ENCODE peak calls at places on chromosomes 11 and 22, in seven cellular contexts. X is sigmoid colon, V is HCT116, S is Panc1, Y is HepG2, G is GM23338, H is SK-N-SH. J is an unnamed sample.

GRCh38 chr22:19109198-19110063 is 12.8 kb downstream of the DGCR2 start:
- DNase-seq in X (no peak), V (no peak), S (no peak), Y (peak; percentile 79), G (no peak), H (no peak), J (no peak)

GRCh38 chr11:2551131-2551530 is 106.3 kb downstream of the KCNQ1 start:
- DNase-seq in X (peak; percentile 12), V (no peak), S (no peak), Y (no peak), G (no peak), H (no peak), J (no peak)

GRCh38 chr22:40348025-40348658 is 1.8 kb downstream of the ADSL start:
- DNase-seq in X (no peak), V (peak; percentile 40), S (no peak), Y (peak; percentile 38), G (peak; percentile 65), H (peak; percentile 56), J (no peak)

GRCh38 chr11:33861366-33861765 is 30.5 kb downstream of the LMO2 start:
- DNase-seq in X (no peak), V (no peak), S (no peak), Y (no peak), G (no peak), H (no peak), J (no peak)

GRCh38 chr11:123406441-123407123 is 23.5 kb upstream of the GRAMD1B start:
- DNase-seq in X (no peak), V (no peak), S (no peak), Y (no peak), G (no peak), H (no peak), J (no peak)

GRCh38 chr11:7511405-7511804 is 2.4 kb upstream of the PPFIBP2 start:
- DNase-seq in X (peak; percentile 82), V (no peak), S (no peak), Y (peak; percentile 15), G (no peak), H (no peak), J (peak; percentile 81)

GRCh38 chr11:113674397-113674685 is 31.8 kb downstream of the TMPRSS5 start:
- DNase-seq in X (no peak), V (no peak), S (no peak), Y (no peak), G (no peak), H (no peak), J (no peak)

GRCh38 chr22:41917906-41918791 is 3.3 kb upstream of the SHISA8 start:
- DNase-seq in X (no peak), V (no peak), S (no peak), Y (no peak), G (no peak), H (no peak), J (no peak)

GRCh38 chr11:87719311-87720073 is 455.8 kb downstream of the RAB38 start:
- DNase-seq in X (no peak), V (no peak), S (no peak), Y (no peak), G (no peak), H (no peak), J (no peak)

GRCh38 chr22:43142881-43143562 is at the start of gene MCAT:
- DNase-seq in X (peak; percentile 91), V (no peak), S (no peak), Y (peak; percentile 61), G (peak; percentile 84), H (peak; percentile 89), J (peak; percentile 77)

GRCh38 chr11:121715395-121715794 is 262.6 kb upstream of the SORL1-AS1 start:
- DNase-seq in X (no peak), V (no peak), S (no peak), Y (no peak), G (no peak), H (no peak), J (no peak)

DNA sequence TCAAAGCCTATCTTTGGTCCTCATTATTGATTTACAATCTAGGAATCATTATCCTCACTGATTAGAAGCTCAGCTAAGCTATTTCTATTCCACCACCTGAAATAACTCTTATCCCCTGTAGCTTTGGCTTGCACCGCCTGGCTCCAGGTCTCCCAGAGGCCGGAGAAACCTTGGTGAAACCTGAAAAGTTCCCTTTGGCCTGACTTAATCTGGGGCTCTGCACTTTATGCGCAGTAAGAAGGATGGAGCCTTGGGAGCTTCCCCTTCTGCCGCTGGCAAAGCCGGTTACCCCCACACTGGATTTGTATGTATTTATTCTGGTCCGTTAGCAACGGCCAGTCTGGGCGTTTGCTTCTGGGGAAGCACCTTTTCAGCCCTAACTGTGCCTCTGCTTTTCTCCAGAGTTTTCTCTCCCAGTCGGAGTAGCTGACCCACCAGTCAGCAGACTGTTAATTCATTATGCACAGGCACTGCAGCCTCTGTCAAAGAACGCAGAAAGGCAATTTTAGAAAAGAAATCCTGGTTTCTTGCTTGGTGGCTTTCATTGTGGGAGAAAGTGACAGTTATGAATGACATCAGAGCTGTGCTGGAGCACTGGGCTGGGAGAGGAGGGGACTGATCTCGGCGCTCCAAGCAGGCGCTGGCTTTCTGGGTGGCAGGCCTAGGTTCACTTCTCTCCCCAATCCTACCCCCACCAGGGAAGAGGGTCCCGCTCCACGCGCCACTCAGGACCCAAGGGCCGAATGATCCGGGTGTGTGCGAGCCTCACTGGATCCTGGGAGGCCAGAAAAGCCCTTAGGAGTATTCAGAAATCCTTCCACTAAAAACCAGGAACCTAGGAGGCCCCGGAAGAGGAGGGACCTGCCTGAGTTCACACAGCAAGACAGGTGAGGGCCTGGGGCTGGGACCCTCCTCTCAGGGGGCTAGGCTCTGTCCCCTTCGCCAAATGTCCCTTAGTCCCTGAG is 70.2 kb downstream of the RTL6 start:
- DNase-seq in X (peak; percentile 35), V (no peak), S (no peak), Y (no peak), G (no peak), H (no peak), J (no peak)
- H3K36me3 ChIP-seq in X (no peaks in the 10 kb centered on the region), V (no peaks in the 10 kb centered on the region), S (no peaks in the 10 kb centered on the region), Y (no peaks in the 10 kb centered on the region), G (no peaks in the 10 kb centered on the region), H (no peaks in the 10 kb centered on the region), J (no peaks in the 10 kb centered on the region)

GRCh38 chr11:38900156-38900679 is 2302.2 kb upstream of the RAG2 start:
- DNase-seq in X (no peak), V (no peak), S (no peak), Y (peak; percentile 0), G (peak; percentile 37), H (no peak), J (no peak)
- H3K27ac ChIP-seq in X (no peak overlapping the region), V (no peak overlapping the region), S (no peak overlapping the region), Y (no peak overlapping the region), G (peak overlapping the region; percentile 92), H (no peak overlapping the region), J (no peak overlapping the region)

GRCh38 chr22:47032091-47032943 is 269.9 kb downstream of the TBC1D22A start:
- DNase-seq in X (peak; percentile 55), V (no peak), S (no peak), Y (no peak), G (no peak), H (no peak), J (no peak)

GRCh38 chr22:47030881-47031627 is 268.6 kb downstream of the TBC1D22A start:
- DNase-seq in X (peak; percentile 65), V (no peak), S (no peak), Y (no peak), G (no peak), H (no peak), J (no peak)

GRCh38 chr22:47031628-47031915 is 269.1 kb downstream of the TBC1D22A start:
- DNase-seq in X (peak; percentile 59), V (no peak), S (no peak), Y (no peak), G (no peak), H (no peak), J (no peak)

GRCh38 chr22:47029244-47030001 is 267.0 kb downstream of the TBC1D22A start:
- DNase-seq in X (peak; percentile 59), V (no peak), S (no peak), Y (no peak), G (no peak), H (no peak), J (no peak)

GRCh38 chr22:47030143-47030641 is 267.7 kb downstream of the TBC1D22A start:
- DNase-seq in X (peak; percentile 76), V (no peak), S (no peak), Y (no peak), G (no peak), H (no peak), J (no peak)
- TF ChIP-seq POLR2AphosphoS5 in X (peak; percentile 63), V (no peak), S (no peak), Y (no peak), G (no peak), H (no peak), J (no peak)

DNA sequence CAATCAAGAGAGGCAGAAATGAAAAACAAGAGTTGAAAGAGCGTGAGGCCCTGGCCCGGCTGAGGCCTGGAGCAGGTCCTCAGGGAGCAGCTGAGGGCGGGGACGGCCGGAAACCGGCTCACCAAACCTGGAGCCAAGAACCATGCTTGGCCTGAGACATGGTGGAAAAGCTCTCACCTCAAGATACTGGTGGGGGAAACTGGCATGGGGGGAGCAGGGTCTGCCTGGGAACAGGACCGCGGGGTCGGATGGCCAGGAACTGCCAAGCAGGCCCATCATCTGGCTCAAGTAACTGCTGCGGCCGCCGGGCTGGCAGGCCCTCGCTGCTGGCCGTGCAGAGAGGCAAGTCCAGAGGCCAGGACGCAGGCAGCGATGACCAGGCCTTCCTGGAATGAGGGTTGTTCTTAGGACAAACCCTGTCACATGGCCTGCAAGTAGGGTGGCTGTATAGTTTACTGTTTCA is 18.9 kb upstream of the WNT11 start:
- DNase-seq in X (no peak), V (no peak), S (no peak), Y (no peak), G (no peak), H (no peak), J (no peak)
- H3K36me3 ChIP-seq in X (no peaks in the 10 kb centered on the region), V (no peaks in the 10 kb centered on the region), S (no peaks in the 10 kb centered on the region), Y (no peaks in the 10 kb centered on the region), G (no peaks in the 10 kb centered on the region), H (no peaks in the 10 kb centered on the region), J (no peaks in the 10 kb centered on the region)

DNA sequence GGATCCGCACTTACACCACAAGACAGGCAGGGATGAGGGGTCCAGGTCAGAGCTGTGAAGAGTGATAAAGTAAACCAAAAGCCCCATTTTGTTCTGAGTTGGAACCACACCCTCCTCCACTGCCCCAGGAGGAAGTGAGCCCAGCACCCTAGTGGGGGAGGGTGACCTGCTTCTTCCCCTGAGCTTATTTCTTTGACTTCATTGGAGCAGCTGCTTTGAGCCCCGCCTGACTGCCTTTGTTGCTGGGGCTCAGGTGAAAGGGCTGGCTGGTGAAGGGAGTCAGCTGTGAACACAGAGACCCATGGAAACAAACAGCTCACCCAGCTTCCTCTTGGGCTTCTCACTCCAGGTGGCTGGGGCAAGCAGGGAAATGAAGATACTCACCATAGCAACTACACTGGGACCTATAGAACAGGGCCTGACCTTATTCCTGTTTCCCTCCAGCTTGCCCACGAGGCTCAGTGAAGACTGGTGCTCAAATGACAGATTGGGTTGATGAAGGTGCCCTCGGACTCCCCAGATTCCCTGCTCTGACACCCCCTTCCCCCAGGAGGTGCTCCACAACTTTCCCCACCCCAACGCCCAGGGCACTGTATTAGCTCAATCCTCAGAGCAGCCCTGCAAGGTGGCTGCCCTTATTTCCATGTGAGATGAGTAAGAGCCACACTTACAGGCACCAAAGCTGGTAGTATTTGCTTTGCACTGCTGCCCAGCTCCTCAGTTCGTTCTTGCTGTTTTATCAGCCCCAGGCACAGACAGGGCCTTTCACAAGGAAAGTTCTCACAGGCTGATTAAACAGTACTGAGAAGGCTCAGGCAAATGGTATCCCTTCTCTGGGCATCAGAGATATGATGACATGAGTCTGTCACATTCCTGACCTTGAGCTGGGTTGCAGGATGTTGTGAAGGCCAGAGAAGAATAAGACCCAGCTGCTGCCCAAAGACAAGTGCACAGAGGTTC is 2.4 kb downstream of the UCP2 start:
- DNase-seq in X (peak; percentile 63), V (no peak), S (no peak), Y (peak; percentile 38), G (peak; percentile 30), H (no peak), J (peak; percentile 40)
- H3K27ac ChIP-seq in X (peak overlapping the region; percentile 44), V (no peak overlapping the region), S (no peak overlapping the region), Y (no peak overlapping the region), G (peak overlapping the region; percentile 74), H (no peak overlapping the region), J (peak overlapping the region; percentile 84)